ENCODE peak calls at places on chromosomes 13 and 19, in five cellular contexts. N is neural progenitor cell, X is PC-3, G is MM.1S, T is mammary epithelial cell. S is an unnamed sample. For H3K36me3, the result is how much of the 10 kb centered on the place peaks cover.

GRCh38 chr19:15115080-15115479 is 7.9 kb downstream of the SYDE1 start:
- DNase-seq in N (no peak), X (no peak), G (no peak), T (no peak), S (no peak)

GRCh38 chr19:5627395-5627904 is 4.6 kb downstream of the SAFB start:
- DNase-seq in N (peak), X (no peak), G (no peak), T (no peak), S (peak)

GRCh38 chr13:105147481-105147880 is 1388.0 kb downstream of the EFNB2 start:
- DNase-seq in N (no peak), X (no peak), G (no peak), T (no peak), S (no peak)

GRCh38 chr13:97328222-97328790 is 105.7 kb upstream of the RAP2A start:
- DNase-seq in N (peak), X (no peak), G (no peak), T (peak), S (peak)

GRCh38 chr13:23851106-23851505 is 38.1 kb downstream of the MIPEP start:
- DNase-seq in N (no peak), X (peak), G (no peak), T (no peak), S (peak)

GRCh38 chr13:65292488-65292901 is 1937.6 kb downstream of the PCDH9 start:
- DNase-seq in N (peak), X (peak), G (no peak), T (no peak), S (peak)

GRCh38 chr19:56966697-56967299 is 126.3 kb upstream of the PEG3 start:
- DNase-seq in N (no peak), X (no peak), G (no peak), T (no peak), S (no peak)

GRCh38 chr19:39474139-39474620 is 6.5 kb upstream of the TIMM50 start:
- DNase-seq in N (peak), X (peak), G (peak), T (no peak), S (no peak)

GRCh38 chr13:101514695-101515275 is 62.3 kb downstream of the ITGBL1 start:
- DNase-seq in N (peak), X (peak), G (peak), T (peak), S (peak)

GRCh38 chr13:51906581-51906980 is 44.8 kb downstream of the CCDC70 start:
- DNase-seq in N (no peak), X (peak), G (no peak), T (no peak), S (no peak)

GRCh38 chr13:20814224-20814910 is 40.6 kb upstream of the EEF1AKMT1 start:
- DNase-seq in N (no peak), X (peak), G (no peak), T (peak), S (peak)

GRCh38 chr13:20140487-20140886 is 20.4 kb downstream of the GJA3 start:
- DNase-seq in N (no peak), X (no peak), G (no peak), T (no peak), S (no peak)

GRCh38 chr13:86080340-86080995 is 281.2 kb upstream of the SLITRK6 start:
- DNase-seq in N (no peak), X (peak), G (no peak), T (no peak), S (no peak)

GRCh38 chr19:29672933-29673336 is 7.7 kb downstream of the PLEKHF1 start:
- DNase-seq in N (no peak), X (no peak), G (no peak), T (no peak), S (no peak)

GRCh38 chr19:45117167-45117594 is 24.2 kb downstream of the PPP1R37 start:
- DNase-seq in N (peak), X (no peak), G (peak), T (no peak), S (peak)

GRCh38 chr19:12346896-12347295 is 13.5 kb upstream of the ZNF563 start:
- DNase-seq in N (no peak), X (no peak), G (peak), T (no peak), S (no peak)

GRCh38 chr19:532578-533484 is 1.3 kb downstream of the CDC34 start:
- DNase-seq in N (peak), X (peak), G (peak), T (peak), S (peak)

GRCh38 chr19:40143612-40144011 is 47.6 kb upstream of the MAP3K10 start:
- DNase-seq in N (no peak), X (no peak), G (peak), T (no peak), S (no peak)

GRCh38 chr13:98260357-98261164 is 83.5 kb upstream of the RNF113B start:
- DNase-seq in N (peak), X (no peak), G (no peak), T (no peak), S (no peak)

GRCh38 chr13:75685239-75685697 is 49.1 kb downstream of the LMO7 start:
- DNase-seq in N (peak), X (peak), G (no peak), T (peak), S (peak)

GRCh38 chr13:39913928-39914327 is 258.5 kb downstream of the COG6 start:
- DNase-seq in N (no peak), X (no peak), G (no peak), T (peak), S (no peak)

GRCh38 chr13:97127842-97128241 is 94.3 kb upstream of the MBNL2 start:
- DNase-seq in N (no peak), X (no peak), G (peak), T (no peak), S (no peak)

GRCh38 chr13:73991884-73992283 is 142.3 kb downstream of the KLF12 start:
- DNase-seq in N (no peak), X (no peak), G (no peak), T (no peak), S (no peak)

GRCh38 chr19:2187164-2187563 is 23.4 kb downstream of the DOT1L start:
- DNase-seq in N (no peak), X (no peak), G (no peak), T (no peak), S (no peak)
- H3K9ac ChIP-seq in N (no peak), X (no peak), G (no peak), T (no peak), S (peak)

GRCh38 chr19:46367434-46367833 is 20.5 kb downstream of the PPP5C start:
- DNase-seq in N (no peak), X (no peak), G (no peak), T (no peak), S (no peak)
- H3K36me3 ChIP-seq in N (under half), X (under half), G (under half), T (under half), S (under half)

GRCh38 chr19:18697680-18698079 is 14.2 kb downstream of the CRTC1 start:
- DNase-seq in N (no peak), X (peak), G (no peak), T (no peak), S (no peak)

GRCh38 chr19:18701250-18701608 is 17.7 kb downstream of the CRTC1 start:
- DNase-seq in N (no peak), X (peak), G (peak), T (no peak), S (no peak)

GRCh38 chr19:18700501-18701249 is 17.2 kb downstream of the CRTC1 start:
- DNase-seq in N (peak), X (peak), G (peak), T (peak), S (peak)

GRCh38 chr19:18698321-18699167 is 15.1 kb downstream of the CRTC1 start:
- DNase-seq in N (peak), X (peak), G (no peak), T (no peak), S (no peak)

DNA sequence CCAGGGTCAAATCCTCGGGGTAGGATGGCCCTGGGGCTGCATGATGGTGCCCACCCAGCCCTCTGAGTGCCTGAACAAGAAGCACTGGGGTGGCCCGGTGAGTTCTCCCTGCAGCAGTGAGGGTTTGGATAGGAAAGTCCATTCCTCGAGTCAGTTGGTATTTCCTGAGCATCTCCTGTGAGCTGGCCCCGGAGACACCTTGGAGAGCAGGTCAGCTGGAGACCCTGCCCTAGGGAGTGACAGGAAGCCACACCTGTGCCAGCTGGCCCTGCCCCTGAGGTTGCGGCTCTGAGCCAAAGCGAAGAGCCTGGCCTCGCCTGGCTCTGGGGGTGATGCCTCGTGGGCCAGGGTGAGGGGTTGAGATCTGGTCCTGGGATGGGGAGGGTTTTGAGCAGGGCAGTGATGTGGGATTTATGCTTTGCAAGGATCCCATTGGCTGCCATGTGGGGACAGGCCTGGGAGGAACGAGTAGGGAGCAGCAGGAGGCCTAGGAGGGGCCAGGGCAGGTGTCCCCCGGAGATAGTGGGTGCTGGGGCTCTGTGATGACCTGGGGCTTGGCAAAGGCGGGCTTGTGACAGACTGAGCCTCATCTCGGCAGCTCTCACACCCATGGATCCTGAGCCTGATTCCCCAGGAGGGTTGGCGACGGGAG is 16.0 kb downstream of the CRTC1 start:
- DNase-seq in N (no peak), X (peak), G (no peak), T (no peak), S (no peak)
- H3K4me2 ChIP-seq in N (peak), X (peak), G (peak), T (no peak), S (no peak)

GRCh38 chr13:99269627-99270252 is 11.6 kb upstream of the GPR18 start:
- DNase-seq in N (peak), X (peak), G (peak), T (peak), S (peak)

GRCh38 chr13:99272481-99272880 is 14.3 kb upstream of the GPR18 start:
- DNase-seq in N (no peak), X (no peak), G (no peak), T (no peak), S (no peak)

GRCh38 chr13:99271249-99271648 is 13.1 kb upstream of the GPR18 start:
- DNase-seq in N (no peak), X (no peak), G (no peak), T (no peak), S (no peak)

GRCh38 chr13:99268822-99269221 is 10.6 kb upstream of the GPR18 start:
- DNase-seq in N (no peak), X (no peak), G (no peak), T (no peak), S (no peak)

GRCh38 chr13:99270503-99270902 is 12.3 kb upstream of the GPR18 start:
- DNase-seq in N (no peak), X (no peak), G (no peak), T (no peak), S (no peak)
- H3K9ac ChIP-seq in N (no peak), X (no peak), G (no peak), T (no peak), S (no peak)

GRCh38 chr13:77001540-77001939 is 9.7 kb downstream of the CLN5 start:
- DNase-seq in N (no peak), X (no peak), G (no peak), T (no peak), S (no peak)

GRCh38 chr13:77002590-77003190 is 10.8 kb downstream of the CLN5 start:
- DNase-seq in N (peak), X (peak), G (no peak), T (peak), S (no peak)

GRCh38 chr13:77001963-77002587 is 10.2 kb downstream of the CLN5 start:
- DNase-seq in N (no peak), X (no peak), G (no peak), T (no peak), S (no peak)

DNA sequence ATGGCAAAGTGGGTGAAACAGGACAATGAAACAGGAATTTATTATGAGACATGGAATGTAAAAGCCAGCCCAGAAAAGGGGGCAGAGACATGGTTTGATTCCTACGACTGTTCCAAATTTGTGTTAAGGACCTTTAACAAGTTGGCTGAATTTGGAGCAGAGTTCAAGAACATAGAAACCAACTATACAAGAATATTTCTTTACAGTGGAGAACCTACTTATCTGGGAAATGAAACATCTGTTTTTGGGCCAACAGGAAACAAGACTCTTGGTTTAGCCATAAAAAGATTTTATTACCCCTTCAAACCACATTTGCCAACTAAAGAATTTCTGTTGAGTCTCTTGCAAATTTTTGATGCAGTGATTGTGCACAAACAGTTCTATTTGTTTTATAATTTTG is 8.6 kb downstream of the CLN5 start:
- DNase-seq in N (no peak), X (peak), G (no peak), T (no peak), S (no peak)
- H3K36me3 ChIP-seq in N (under half), X (under half), G (under half), T (under half), S (under half)

DNA sequence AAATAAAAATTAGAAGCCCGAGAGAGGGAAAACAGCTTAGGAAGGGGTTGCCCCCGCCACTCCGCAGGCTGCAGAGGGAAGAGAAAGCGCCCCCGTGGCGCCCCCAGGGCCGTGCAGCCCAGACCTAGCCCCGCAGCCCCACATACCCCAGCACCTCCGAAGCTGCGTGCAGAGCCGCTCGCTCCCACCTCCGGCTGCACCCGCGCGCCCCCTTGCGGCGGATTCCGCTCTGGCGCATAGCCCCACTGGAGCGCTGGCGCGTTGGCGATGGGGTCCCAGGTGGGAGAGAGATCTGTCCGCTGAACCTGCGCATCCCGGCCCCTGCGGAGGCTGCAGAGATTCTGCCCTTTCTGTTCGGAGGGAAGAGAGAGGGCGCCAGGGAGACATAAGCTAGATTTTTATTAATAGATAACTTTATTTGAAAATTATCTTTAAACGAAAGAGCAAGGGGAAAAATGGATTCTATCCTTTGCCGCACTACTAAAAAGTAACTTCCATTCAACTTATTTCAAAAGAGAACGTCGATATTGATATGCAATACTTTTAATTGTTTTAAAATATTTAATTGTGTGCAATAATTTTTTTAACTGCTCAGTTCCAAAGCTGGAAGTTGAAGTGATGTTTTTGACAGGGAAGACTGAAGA is 11.7 kb upstream of the CLN5 start:
- DNase-seq in N (peak), X (peak), G (peak), T (peak), S (peak)
- H3K4me2 ChIP-seq in N (peak), X (peak), G (peak), T (peak), S (peak)

DNA sequence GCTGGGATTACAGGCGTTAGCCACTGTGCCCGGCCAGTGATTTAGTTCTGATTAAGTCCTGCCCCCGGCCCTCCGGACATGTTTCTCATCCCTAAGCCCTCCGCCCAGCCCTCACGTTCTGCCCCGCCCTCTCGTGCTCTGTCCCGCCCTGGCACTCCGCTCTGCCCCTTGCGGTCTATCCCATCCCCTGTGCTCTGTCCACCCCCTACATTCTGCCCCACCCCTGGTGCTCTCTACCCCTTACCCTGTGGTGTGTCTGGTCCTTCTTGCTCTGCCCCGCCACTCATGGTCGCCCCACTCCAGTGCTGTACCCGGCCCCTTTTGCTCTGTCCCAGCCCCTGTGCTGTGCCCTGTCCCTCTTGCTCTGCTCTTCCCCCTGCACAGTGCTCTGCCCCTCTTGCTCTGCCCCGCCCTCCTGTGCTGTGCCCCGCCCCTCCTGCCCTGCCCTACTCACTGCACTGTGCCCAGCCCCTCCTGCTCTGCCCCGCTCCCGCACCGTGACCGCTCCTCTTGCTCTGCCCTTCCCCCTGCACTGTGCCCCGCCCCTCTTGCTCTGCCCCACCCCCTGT is 3.0 kb downstream of the GTPBP3 start:
- DNase-seq in N (peak), X (peak), G (no peak), T (no peak), S (no peak)
- H3K9ac ChIP-seq in N (no peak), X (no peak), G (no peak), T (no peak), S (no peak)

GRCh38 chr13:99261040-99261439 is 2.9 kb upstream of the GPR18 start:
- DNase-seq in N (no peak), X (no peak), G (no peak), T (no peak), S (no peak)
- H3K36me3 ChIP-seq in N (under half), X (under half), G (under half), T (under half), S (under half)